ENCODE peak calls at places on chromosomes 6 and 20, in six cellular contexts. I is breast epithelium, V is cardiac muscle cell, Q is kidney, G is A549, O is mesendoderm. M is an unnamed sample. For H3K4me1, the result is how much of the 10 kb centered on the place peaks cover.

GRCh38 chr20:48986899-48987298 is 59.2 kb upstream of the CSE1L start:
- DNase-seq in I (no peak), V (peak), Q (no peak), G (peak), O (no peak), M (no peak)

GRCh38 chr6:132961610-132962009 is 147.2 kb downstream of the RPS12 start:
- DNase-seq in I (no peak), V (no peak), Q (no peak), G (no peak), O (peak), M (no peak)

GRCh38 chr6:135842618-135843392 is 8.7 kb upstream of the PDE7B start:
- DNase-seq in I (no peak), V (no peak), Q (no peak), G (no peak), O (no peak), M (no peak)

GRCh38 chr20:49446808-49447207 is 35.7 kb downstream of the KCNB1 start:
- DNase-seq in I (no peak), V (peak), Q (peak), G (peak), O (peak), M (no peak)

GRCh38 chr6:158653577-158654354 is 3.9 kb downstream of the SYTL3 start:
- DNase-seq in I (no peak), V (peak), Q (peak), G (no peak), O (no peak), M (peak)

GRCh38 chr20:16477632-16478031 is 95.6 kb downstream of the KIF16B start:
- DNase-seq in I (no peak), V (no peak), Q (no peak), G (no peak), O (no peak), M (no peak)

GRCh38 chr6:112501705-112502104 is 154.6 kb downstream of the RFPL4B start:
- DNase-seq in I (no peak), V (peak), Q (no peak), G (no peak), O (peak), M (peak)

GRCh38 chr6:150342126-150342525 is 26.7 kb upstream of the IYD start:
- DNase-seq in I (no peak), V (no peak), Q (no peak), G (no peak), O (no peak), M (no peak)

GRCh38 chr20:63696311-63696627 is 183 bp upstream of the TNFRSF6B start:
- DNase-seq in I (no peak), V (peak), Q (no peak), G (no peak), O (peak), M (no peak)

GRCh38 chr20:60469829-60470228 is 511.6 kb downstream of the CDH26 start:
- DNase-seq in I (no peak), V (no peak), Q (no peak), G (no peak), O (no peak), M (no peak)

GRCh38 chr6:32807020-32807580 is 9.7 kb downstream of the HLA-DOB start:
- DNase-seq in I (no peak), V (no peak), Q (no peak), G (no peak), O (peak), M (no peak)

GRCh38 chr20:25032478-25033183 is 25.3 kb downstream of the ACSS1 start:
- DNase-seq in I (no peak), V (peak), Q (peak), G (no peak), O (peak), M (no peak)

GRCh38 chr20:8213831-8214587 is 81.9 kb downstream of the PLCB1 start:
- DNase-seq in I (no peak), V (no peak), Q (no peak), G (no peak), O (no peak), M (no peak)

GRCh38 chr6:20364327-20364726 is 37.4 kb upstream of the E2F3 start:
- DNase-seq in I (no peak), V (no peak), Q (no peak), G (no peak), O (no peak), M (no peak)

GRCh38 chr20:58103517-58103904 is 124.9 kb downstream of the ANKRD60 start:
- DNase-seq in I (no peak), V (no peak), Q (no peak), G (no peak), O (peak), M (no peak)

GRCh38 chr20:33566781-33567603 is 77.1 kb downstream of the CBFA2T2 start:
- DNase-seq in I (no peak), V (no peak), Q (no peak), G (no peak), O (no peak), M (no peak)

GRCh38 chr6:63351995-63352586 is 32.3 kb upstream of the LGSN start:
- DNase-seq in I (no peak), V (peak), Q (no peak), G (peak), O (no peak), M (no peak)

GRCh38 chr6:142035890-142036289 is 96.8 kb upstream of the GJE1 start:
- DNase-seq in I (no peak), V (no peak), Q (no peak), G (no peak), O (no peak), M (no peak)

GRCh38 chr6:26045939-26046368 is 41.3 kb upstream of the HFE start:
- DNase-seq in I (no peak), V (no peak), Q (no peak), G (no peak), O (no peak), M (no peak)

GRCh38 chr6:117008618-117009017 is 131.6 kb downstream of the RFX6 start:
- DNase-seq in I (no peak), V (no peak), Q (no peak), G (no peak), O (no peak), M (no peak)

GRCh38 chr20:32036716-32037355 is 15.2 kb upstream of the HCK start:
- DNase-seq in I (no peak), V (peak), Q (no peak), G (no peak), O (no peak), M (no peak)

GRCh38 chr6:156967852-156968251 is 190.7 kb downstream of the ARID1B start:
- DNase-seq in I (no peak), V (no peak), Q (no peak), G (no peak), O (no peak), M (no peak)
- H3K4me1 ChIP-seq in I (under half), V (under half), Q (under half), G (under half), O (under half), M (under half)

GRCh38 chr6:35170891-35171290 is 29.8 kb upstream of the TCP11 start:
- DNase-seq in I (no peak), V (no peak), Q (no peak), G (no peak), O (no peak), M (no peak)

GRCh38 chr6:35177139-35177538 is 36.0 kb upstream of the TCP11 start:
- DNase-seq in I (no peak), V (no peak), Q (no peak), G (no peak), O (peak), M (no peak)

GRCh38 chr6:35173068-35174042 is 32.2 kb upstream of the TCP11 start:
- DNase-seq in I (no peak), V (no peak), Q (no peak), G (no peak), O (peak), M (peak)

GRCh38 chr6:35176625-35177024 is 35.5 kb upstream of the TCP11 start:
- DNase-seq in I (no peak), V (no peak), Q (no peak), G (no peak), O (no peak), M (no peak)

DNA sequence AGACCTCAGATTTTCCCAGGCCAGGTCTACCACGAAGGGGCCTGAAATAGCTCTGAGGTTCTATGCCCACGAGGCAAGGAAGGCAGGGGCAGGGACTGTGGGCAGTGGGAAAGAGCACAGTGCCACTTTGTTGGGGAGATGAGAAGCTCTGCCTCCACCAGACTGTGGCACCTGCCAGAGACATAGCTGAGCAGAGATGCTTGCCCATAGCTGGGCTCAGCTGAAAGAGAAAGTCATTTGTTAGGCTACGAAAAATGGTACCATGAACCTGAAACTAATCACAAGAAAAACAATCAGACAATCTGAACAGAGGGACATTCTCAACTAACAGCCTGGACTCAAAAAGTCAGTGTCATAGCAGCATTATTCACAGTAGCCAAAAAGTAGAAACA is 32.9 kb upstream of the TCP11 start:
- DNase-seq in I (no peak), V (no peak), Q (no peak), G (no peak), O (no peak), M (no peak)
- H3K4me1 ChIP-seq in I (under half), V (under half), Q (under half), G (under half), O (under half), M (half or more)

DNA sequence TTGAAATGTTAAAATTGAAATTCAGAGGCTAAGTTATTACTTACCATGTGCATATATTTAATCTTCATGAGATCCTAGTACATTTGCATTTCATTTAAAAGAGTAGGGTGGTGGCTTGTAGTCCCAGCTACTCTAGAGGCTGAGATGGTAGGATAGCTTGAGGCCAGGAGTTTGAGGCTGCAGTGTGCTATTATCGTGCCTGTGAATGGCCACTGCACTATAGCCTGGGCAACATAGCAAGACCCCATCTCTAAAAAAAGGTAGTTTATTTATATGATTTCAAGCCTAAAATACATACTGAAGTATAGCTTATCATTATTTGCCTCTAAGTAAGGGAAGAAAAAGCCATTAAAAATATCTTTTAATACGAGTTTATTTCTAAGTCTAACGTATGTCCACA is 3.1 kb downstream of the CCR6 start:
- DNase-seq in I (no peak), V (no peak), Q (no peak), G (no peak), O (no peak), M (no peak)
- H3K4me1 ChIP-seq in I (under half), V (under half), Q (under half), G (under half), O (under half), M (under half)

GRCh38 chr20:44716309-44717106 is 1.3 kb downstream of the CCN5 start:
- DNase-seq in I (no peak), V (no peak), Q (peak), G (no peak), O (no peak), M (no peak)
- H3K4me1 ChIP-seq in I (under half), V (under half), Q (under half), G (half or more), O (under half), M (under half)

DNA sequence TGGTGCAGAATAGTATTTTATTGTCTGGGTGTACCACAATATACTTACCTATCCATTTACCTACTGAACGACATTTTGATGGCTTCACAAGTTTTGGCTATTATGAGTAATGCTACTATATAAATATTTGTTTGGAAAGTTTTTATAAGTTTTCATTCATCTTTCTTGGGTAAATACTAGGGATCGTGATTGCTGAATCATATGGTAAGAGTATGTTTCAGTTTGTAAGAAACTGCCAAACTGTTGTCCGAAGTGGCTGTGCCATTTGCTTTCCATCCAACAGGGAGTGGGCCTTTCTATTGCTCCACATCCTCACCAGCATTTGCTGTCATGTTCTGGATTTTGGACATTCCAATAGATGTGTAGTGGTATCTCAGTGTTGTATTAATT is 104.2 kb downstream of the CDYL start:
- DNase-seq in I (no peak), V (no peak), Q (no peak), G (peak), O (no peak), M (no peak)
- H3K4me1 ChIP-seq in I (under half), V (under half), Q (under half), G (under half), O (under half), M (under half)

M was measured in SJSA1.